ENCODE peak calls at places on chromosomes 16 and 17, in nine cellular contexts. E, P, L, H, W, N, T, A and G are unnamed samples.

GRCh38 chr16:68737730-68738590 is 868 bp downstream of the CDH1 start:
- DNase-seq in E (peak; percentile 15), P (peak; percentile 78), L (no peak), H (no peak), W (peak; percentile 92), N (peak; percentile 70), T (no peak), A (no peak), G (peak; percentile 77)

GRCh38 chr17:3639981-3640596 is 3.5 kb downstream of the CTNS start:
- DNase-seq in E (no peak), P (no peak), L (no peak), H (peak; percentile 79), W (peak; percentile 77), N (no peak), T (no peak), A (no peak), G (peak; percentile 86)

GRCh38 chr17:21129023-21129681 is 2.4 kb downstream of the DHRS7B start:
- DNase-seq in E (peak; percentile 32), P (no peak), L (no peak), H (peak; percentile 48), W (peak; percentile 15), N (peak; percentile 24), T (no peak), A (no peak), G (peak; percentile 14)

GRCh38 chr17:28057731-28058246 is 15.3 kb downstream of the NLK start:
- DNase-seq in E (no peak), P (no peak), L (no peak), H (no peak), W (no peak), N (no peak), T (no peak), A (no peak), G (no peak)

GRCh38 chr16:56869513-56870270 is 4.7 kb downstream of the SLC12A3 start:
- DNase-seq in E (no peak), P (no peak), L (peak; percentile 46), H (no peak), W (no peak), N (no peak), T (peak; percentile 62), A (no peak), G (peak; percentile 67)

GRCh38 chr17:29572691-29573557 is 4.4 kb downstream of the TP53I13 start:
- DNase-seq in E (peak; percentile 43), P (peak; percentile 75), L (peak; percentile 63), H (peak; percentile 67), W (peak; percentile 73), N (no peak), T (no peak), A (peak; percentile 92), G (peak; percentile 71)

GRCh38 chr17:35299108-35299507 is 56.2 kb downstream of the SLFN5 start:
- DNase-seq in E (no peak), P (no peak), L (no peak), H (no peak), W (peak; percentile 78), N (peak; percentile 87), T (no peak), A (no peak), G (no peak)

GRCh38 chr17:80261159-80261894 is 675 bp downstream of the RNF213 start:
- DNase-seq in E (peak; percentile 53), P (peak; percentile 70), L (peak; percentile 75), H (peak; percentile 56), W (peak; percentile 68), N (peak; percentile 61), T (peak; percentile 41), A (peak; percentile 91), G (peak; percentile 57)

DNA sequence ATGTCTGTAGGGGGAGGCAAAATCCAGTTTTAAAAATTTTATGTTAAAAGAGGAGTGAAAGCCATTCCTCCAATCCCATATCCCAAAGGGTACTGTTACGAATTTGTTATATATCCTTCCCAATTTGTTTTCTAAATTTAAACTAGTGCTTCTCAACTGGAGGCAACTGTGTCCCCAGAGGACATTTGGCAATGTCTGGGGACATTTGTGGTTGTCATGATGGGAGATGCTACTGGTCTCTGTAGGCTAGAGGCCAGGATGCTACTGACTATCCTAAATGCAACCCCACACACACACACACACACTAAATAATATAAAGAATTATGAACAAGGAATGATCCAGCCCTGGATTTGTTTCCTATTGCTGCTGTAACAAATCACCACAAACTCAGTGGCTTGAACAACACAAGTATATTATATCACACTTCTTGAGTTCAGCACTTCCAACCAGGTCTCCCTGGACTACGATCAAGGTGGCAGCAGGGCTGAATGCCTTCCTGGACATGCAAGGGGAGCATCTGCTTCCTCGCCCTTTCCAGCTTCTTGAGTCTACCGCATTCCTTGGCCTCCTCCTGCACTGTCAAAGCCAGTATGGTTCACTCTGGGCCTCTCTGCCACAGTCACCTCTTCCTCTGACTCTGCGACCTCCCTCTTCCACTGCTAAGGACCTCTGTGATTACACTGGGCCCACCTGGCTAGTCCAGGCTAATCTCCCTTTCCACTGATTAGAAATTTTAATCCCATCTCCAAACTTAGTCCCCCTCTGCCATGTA is 30.1 kb downstream of the ARHGAP17 start:
- DNase-seq in E (no peak), P (no peak), L (no peak), H (no peak), W (no peak), N (no peak), T (no peak), A (no peak), G (no peak)
- TF ChIP-seq POLR2A in E (no peak), P (no peak), L (no peak), H (no peak), W (no peak), N (no peak), T (no peak), A (no peak), G (no peak)

GRCh38 chr16:29738514-29738913 is 7.3 kb downstream of the C16orf54 start:
- DNase-seq in E (no peak), P (no peak), L (no peak), H (no peak), W (no peak), N (no peak), T (no peak), A (no peak), G (no peak)

GRCh38 chr16:29737713-29738112 is 8.1 kb downstream of the C16orf54 start:
- DNase-seq in E (no peak), P (no peak), L (no peak), H (peak; percentile 26), W (peak; percentile 67), N (no peak), T (no peak), A (no peak), G (no peak)

GRCh38 chr16:29736112-29736511 is 9.7 kb downstream of the C16orf54 start:
- DNase-seq in E (no peak), P (no peak), L (no peak), H (no peak), W (no peak), N (no peak), T (no peak), A (no peak), G (no peak)

GRCh38 chr16:29734826-29735225 is 11.0 kb downstream of the C16orf54 start:
- DNase-seq in E (no peak), P (no peak), L (no peak), H (no peak), W (no peak), N (no peak), T (no peak), A (no peak), G (no peak)

GRCh38 chr16:29736764-29737163 is 9.0 kb downstream of the C16orf54 start:
- DNase-seq in E (no peak), P (no peak), L (no peak), H (no peak), W (no peak), N (no peak), T (no peak), A (no peak), G (no peak)
- TF ChIP-seq POLR2A in E (no peak), P (no peak), L (peak; percentile 24), H (no peak), W (no peak), N (no peak), T (no peak), A (no peak), G (no peak)

DNA sequence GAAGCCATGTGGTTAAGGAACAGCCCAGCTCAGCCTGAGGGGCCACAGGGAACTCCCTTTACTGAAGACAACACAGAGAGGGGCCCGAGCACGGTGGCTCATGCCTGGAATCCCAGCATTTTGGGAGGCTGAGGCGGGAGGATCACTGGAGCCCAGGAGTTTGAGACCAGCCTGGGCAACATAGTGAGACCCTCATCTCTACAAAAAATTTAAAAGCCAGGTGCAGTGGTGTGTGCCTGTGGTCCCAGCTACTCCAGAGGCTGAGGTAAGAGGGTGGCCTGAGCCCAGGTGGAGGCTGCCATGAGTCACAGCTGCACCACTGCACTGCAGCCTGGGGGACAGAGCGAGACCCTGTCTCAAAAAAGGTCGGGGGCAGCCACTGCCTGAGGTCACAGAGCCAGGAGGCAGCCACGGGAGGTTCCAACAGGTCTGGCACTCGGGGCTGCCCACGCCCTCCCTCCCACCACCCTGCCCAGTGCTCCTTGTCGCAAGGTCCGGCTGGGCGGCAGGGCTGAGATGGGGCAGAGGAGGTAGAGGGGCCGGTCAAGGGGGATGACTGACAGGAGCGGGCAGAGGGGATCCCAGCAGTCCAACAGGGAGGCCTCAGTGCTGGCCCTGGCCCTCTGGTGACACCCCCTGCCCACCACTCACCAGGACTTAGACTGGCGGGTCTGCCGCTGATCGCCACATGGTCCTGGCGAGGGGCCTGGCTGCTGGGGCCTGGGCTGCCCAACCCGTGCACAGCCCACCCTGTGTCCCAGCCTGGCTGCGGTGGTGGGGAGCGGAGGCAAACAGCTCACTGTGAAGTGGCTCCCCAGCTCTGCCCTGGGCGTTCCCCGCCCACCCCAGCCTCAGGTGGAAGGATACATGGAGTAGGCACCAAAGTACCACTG is 3.4 kb downstream of the CYBA start:
- DNase-seq in E (no peak), P (peak; percentile 16), L (no peak), H (no peak), W (no peak), N (no peak), T (no peak), A (no peak), G (no peak)
- TF ChIP-seq POLR2A in E (no peak), P (no peak), L (no peak), H (no peak), W (no peak), N (no peak), T (no peak), A (no peak), G (no peak)

DNA sequence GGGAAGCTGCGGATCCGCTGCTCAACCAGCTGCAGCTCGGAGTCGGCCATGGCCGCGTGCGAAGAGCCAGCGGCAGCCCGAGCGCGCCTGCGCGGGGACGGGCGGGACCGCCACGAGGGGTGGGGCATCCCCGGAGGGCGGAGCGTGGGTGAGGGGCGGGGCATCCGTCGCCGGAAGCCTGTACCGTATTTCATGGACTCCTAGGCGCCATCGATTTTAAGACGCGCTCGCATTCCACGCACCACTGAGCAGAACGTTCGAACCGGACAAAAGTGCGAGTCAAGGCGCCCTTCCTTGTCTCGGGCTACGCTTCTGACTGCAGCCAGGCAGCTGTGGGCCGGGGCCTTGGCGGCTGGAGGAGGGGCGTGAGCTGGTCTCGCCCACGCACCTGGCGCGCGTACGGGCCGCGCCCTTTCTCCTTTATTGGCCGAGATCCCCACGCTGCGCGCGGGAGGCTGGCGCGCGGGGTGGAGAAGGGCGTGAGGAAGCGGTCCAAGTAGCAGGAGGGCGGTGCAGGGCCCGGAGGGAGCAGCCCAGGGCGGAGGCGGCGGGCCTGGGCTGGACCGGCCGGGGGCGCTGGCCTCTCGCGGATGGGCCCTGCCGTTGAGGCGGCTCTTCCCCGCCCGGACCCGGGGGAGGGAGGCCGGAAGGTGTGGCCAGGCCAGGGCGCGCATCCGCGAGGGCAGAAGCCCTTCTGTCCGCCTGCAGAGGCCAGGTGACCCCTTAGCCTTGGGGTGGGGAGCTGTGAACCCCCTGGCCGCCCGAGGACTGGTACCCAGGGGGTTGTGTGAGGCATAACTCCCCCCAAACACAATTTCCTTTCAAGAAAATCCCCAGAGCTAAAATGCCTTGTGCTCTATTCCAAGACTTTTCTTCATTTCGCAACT is at the start of gene APRT:
- DNase-seq in E (peak; percentile 95), P (peak; percentile 96), L (peak; percentile 88), H (peak; percentile 95), W (peak; percentile 95), N (peak; percentile 90), T (peak; percentile 88), A (peak; percentile 99), G (peak; percentile 95)
- TF ChIP-seq POLR2A in E (peak; percentile 83), P (peak; percentile 72), L (peak; percentile 74), H (no peak), W (peak; percentile 78), N (peak; percentile 63), T (peak; percentile 71), A (peak; percentile 26), G (peak; percentile 66)